ENCODE peak calls at places on chromosome 22, in five cellular contexts. Z, B, D, Q and W are unnamed samples.

GRCh38 chr22:48663297-48663696 is 1164.4 kb downstream of the BRD1 start:
- DNase-seq in Z (no peak), B (peak), D (no peak), Q (no peak), W (peak)

GRCh38 chr22:29074276-29074625 is 1.4 kb downstream of the KREMEN1 start:
- DNase-seq in Z (no peak), B (no peak), D (no peak), Q (no peak), W (no peak)

GRCh38 chr22:36510966-36511881 is 4.4 kb upstream of the FOXRED2 start:
- DNase-seq in Z (peak), B (no peak), D (peak), Q (no peak), W (peak)

GRCh38 chr22:17811119-17811518 is 36.9 kb upstream of the BID start:
- DNase-seq in Z (no peak), B (no peak), D (no peak), Q (no peak), W (no peak)

GRCh38 chr22:21643533-21644357 is 1.6 kb downstream of the SDF2L1 start:
- DNase-seq in Z (no peak), B (peak), D (no peak), Q (no peak), W (no peak)

GRCh38 chr22:24059793-24060192 is 48.7 kb downstream of the CABIN1 start:
- DNase-seq in Z (no peak), B (no peak), D (no peak), Q (no peak), W (no peak)

GRCh38 chr22:45629469-45630089 is 42.1 kb upstream of the ATXN10 start:
- DNase-seq in Z (no peak), B (no peak), D (peak), Q (no peak), W (no peak)

GRCh38 chr22:35070451-35071093 is 4.6 kb downstream of the ISX start:
- DNase-seq in Z (no peak), B (no peak), D (no peak), Q (no peak), W (no peak)

GRCh38 chr22:48581821-48582469 is 1245.7 kb downstream of the BRD1 start:
- DNase-seq in Z (no peak), B (no peak), D (no peak), Q (no peak), W (peak)

GRCh38 chr22:33887173-33887572 is 33.1 kb downstream of the LARGE1 start:
- DNase-seq in Z (no peak), B (no peak), D (no peak), Q (no peak), W (no peak)

GRCh38 chr22:47175761-47176359 is 413.4 kb downstream of the TBC1D22A start:
- DNase-seq in Z (no peak), B (no peak), D (no peak), Q (no peak), W (no peak)

GRCh38 chr22:17260291-17260690 is 41.1 kb upstream of the ADA2 start:
- DNase-seq in Z (no peak), B (no peak), D (no peak), Q (no peak), W (no peak)

GRCh38 chr22:46748948-46749681 is 11.1 kb upstream of the CERK start:
- DNase-seq in Z (peak), B (no peak), D (no peak), Q (no peak), W (no peak)

GRCh38 chr22:19960491-19961200 is 19.0 kb upstream of the TXNRD2 start:
- DNase-seq in Z (no peak), B (no peak), D (peak), Q (no peak), W (no peak)
- TF ChIP-seq CTCF in Z (no peak), B (no peak), D (no peak), Q (no peak), W (no peak)

GRCh38 chr22:43289976-43290663 is 53.1 kb downstream of the SCUBE1 start:
- DNase-seq in Z (peak), B (no peak), D (peak), Q (no peak), W (no peak)
- TF ChIP-seq RAD21 in Z (no peak), B (no peak), D (no peak), Q (no peak), W (no peak)

GRCh38 chr22:40156001-40156516 is 21.7 kb upstream of the TNRC6B start:
- DNase-seq in Z (peak), B (peak), D (no peak), Q (no peak), W (peak)
- TF ChIP-seq RCOR1 in Z (no peak), B (no peak), D (no peak), Q (no peak), W (no peak)

GRCh38 chr22:50266994-50267393 is 3.2 kb downstream of the MAPK11 start:
- DNase-seq in Z (no peak), B (no peak), D (no peak), Q (no peak), W (no peak)

GRCh38 chr22:50269573-50270301 is 443 bp downstream of the MAPK11 start:
- DNase-seq in Z (peak), B (peak), D (peak), Q (no peak), W (no peak)

GRCh38 chr22:50270302-50271010 is at the start of gene MAPK11:
- DNase-seq in Z (peak), B (peak), D (peak), Q (no peak), W (no peak)

GRCh38 chr22:50268655-50269113 is 1.5 kb downstream of the MAPK11 start:
- DNase-seq in Z (no peak), B (no peak), D (no peak), Q (no peak), W (no peak)

GRCh38 chr22:50267591-50268390 is 2.4 kb downstream of the MAPK11 start:
- DNase-seq in Z (peak), B (peak), D (peak), Q (no peak), W (no peak)
- TF ChIP-seq CTCF in Z (peak), B (peak), D (no peak), Q (no peak), W (no peak)

GRCh38 chr22:42863349-42863911 is 6.4 kb upstream of the ARFGAP3 start:
- DNase-seq in Z (peak), B (no peak), D (no peak), Q (peak), W (peak)
- TF ChIP-seq RAD21 in Z (no peak), B (no peak), D (no peak), Q (no peak), W (no peak)

DNA sequence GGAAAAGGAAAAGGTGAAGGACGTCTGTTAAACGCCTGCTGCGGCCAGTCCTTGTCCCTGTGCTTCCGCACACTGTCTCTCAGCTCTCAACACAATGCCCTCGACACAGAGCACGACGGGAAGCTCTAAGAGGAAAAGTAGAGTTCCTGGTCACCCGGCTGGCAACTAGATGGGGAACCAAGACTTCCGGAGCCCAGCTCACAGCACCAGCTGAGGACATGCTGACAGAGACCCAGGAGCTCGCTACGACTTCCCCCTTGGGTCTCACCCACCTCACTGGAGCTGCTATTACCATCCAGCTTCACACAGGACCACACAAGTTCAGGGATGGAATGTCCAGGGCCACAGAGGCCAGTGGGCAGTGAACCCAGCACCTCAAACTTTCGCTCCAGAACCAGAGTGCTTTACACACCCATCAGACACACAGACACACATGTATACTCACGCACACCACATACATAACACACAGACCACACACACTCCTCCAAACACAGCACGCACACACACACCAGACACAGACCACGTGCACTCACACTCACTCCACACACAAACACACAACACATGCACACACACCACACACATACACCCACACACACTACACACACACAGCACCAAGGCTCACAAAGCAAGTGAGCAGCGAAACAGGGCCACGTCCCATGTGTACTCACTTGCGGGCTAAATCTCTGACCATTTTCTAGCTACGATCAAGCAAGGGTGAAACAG is 9.5 kb downstream of the SULT4A1 start:
- DNase-seq in Z (no peak), B (no peak), D (no peak), Q (no peak), W (no peak)
- TF ChIP-seq RCOR1 in Z (no peak), B (no peak), D (no peak), Q (no peak), W (no peak)

GRCh38 chr22:37634505-37635002 is 4.9 kb upstream of the SH3BP1 start:
- DNase-seq in Z (no peak), B (peak), D (peak), Q (no peak), W (no peak)
- TF ChIP-seq CTCF in Z (peak), B (peak), D (peak), Q (peak), W (no peak)

GRCh38 chr22:32753591-32753990 is 47.9 kb upstream of the TIMP3 start:
- DNase-seq in Z (no peak), B (no peak), D (no peak), Q (no peak), W (no peak)
- TF ChIP-seq RAD21 in Z (no peak), B (no peak), D (no peak), Q (no peak), W (no peak)

DNA sequence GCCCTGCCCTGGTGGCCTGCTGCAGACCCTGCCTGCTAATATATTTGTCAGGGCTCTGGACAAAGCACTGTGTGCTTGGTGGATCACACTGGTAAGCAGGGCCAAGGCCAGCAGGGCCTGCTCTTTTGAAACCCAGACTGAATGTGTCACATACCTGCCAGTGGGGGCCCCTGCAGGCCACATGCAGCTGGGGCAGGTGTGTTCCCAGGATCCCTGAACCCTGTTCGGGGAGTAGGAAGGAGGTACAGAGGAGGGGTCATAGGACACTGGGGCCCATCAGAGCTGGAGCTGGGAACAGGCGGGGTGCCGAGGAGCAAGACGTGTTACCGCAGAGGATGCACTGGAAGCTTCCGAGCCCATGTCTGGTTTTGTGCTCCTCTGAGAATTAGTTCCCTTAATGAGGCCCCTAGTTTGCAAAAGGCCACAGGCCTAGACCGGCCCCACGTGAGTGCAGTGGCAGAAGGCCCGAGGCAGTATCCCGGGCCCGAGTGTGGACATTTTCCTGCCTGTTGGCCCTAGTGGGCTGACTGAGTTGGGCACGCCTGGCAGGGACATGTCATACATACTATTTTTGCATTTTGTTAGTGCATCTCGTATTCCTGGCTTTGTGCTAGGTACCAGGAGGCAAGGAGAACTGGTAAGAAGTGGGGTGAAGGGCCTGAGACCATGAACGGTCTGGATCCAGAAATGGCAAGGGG is 11.2 kb upstream of the ACR start:
- DNase-seq in Z (no peak), B (peak), D (no peak), Q (no peak), W (no peak)
- TF ChIP-seq RCOR1 in Z (no peak), B (no peak), D (no peak), Q (no peak), W (no peak)